ENCODE peak calls at places on chromosomes 12 and 14, in ten cellular contexts. L is GM12864, Z is NCI-H1436, M is endothelial cell of umbilical vein, R is NCI-H2081, B is AG10803, V is NCI-H774, U is transverse colon, P is tibial artery, A is cardiac septum. G is an unnamed sample.

GRCh38 chr14:77003960-77004710 is 24.4 kb downstream of the IRF2BPL start:
- DNase-seq in L (no peak), Z (no peak), M (no peak), R (no peak), B (no peak), V (no peak), U (no peak), P (no peak), A (no peak), G (no peak)

GRCh38 chr14:102292446-102292845 is 12.5 kb downstream of the MOK start:
- DNase-seq in L (no peak), Z (no peak), M (no peak), R (no peak), B (no peak), V (no peak), U (no peak), P (no peak), A (no peak), G (no peak)

GRCh38 chr14:105138021-105138541 is 30.5 kb downstream of the JAG2 start:
- DNase-seq in L (no peak), Z (no peak), M (no peak), R (no peak), B (no peak), V (no peak), U (no peak), P (peak), A (no peak), G (peak)

GRCh38 chr12:52655720-52656124 is 3.7 kb upstream of the KRT2 start:
- DNase-seq in L (no peak), Z (no peak), M (no peak), R (no peak), B (no peak), V (no peak), U (no peak), P (no peak), A (no peak), G (no peak)

GRCh38 chr14:34496679-34497513 is 34.9 kb upstream of the SPTSSA start:
- DNase-seq in L (no peak), Z (no peak), M (peak), R (no peak), B (peak), V (no peak), U (peak), P (peak), A (peak), G (no peak)

GRCh38 chr14:52730708-52731111 is 744 bp downstream of the STYX start:
- DNase-seq in L (no peak), Z (no peak), M (peak), R (no peak), B (peak), V (no peak), U (no peak), P (no peak), A (no peak), G (no peak)

GRCh38 chr14:65167072-65167645 is 64.8 kb upstream of the MAX start:
- DNase-seq in L (no peak), Z (no peak), M (no peak), R (no peak), B (no peak), V (no peak), U (no peak), P (no peak), A (no peak), G (no peak)

GRCh38 chr14:74302160-74302628 is 540 bp downstream of the ABCD4 start:
- DNase-seq in L (peak), Z (peak), M (peak), R (peak), B (peak), V (no peak), U (no peak), P (no peak), A (no peak), G (no peak)

GRCh38 chr14:91415794-91416743 is 1.6 kb downstream of the CCDC88C start:
- DNase-seq in L (peak), Z (peak), M (peak), R (peak), B (no peak), V (no peak), U (peak), P (no peak), A (no peak), G (no peak)

GRCh38 chr12:29838768-29839167 is 55.0 kb upstream of the TMTC1 start:
- DNase-seq in L (no peak), Z (no peak), M (no peak), R (no peak), B (no peak), V (no peak), U (no peak), P (no peak), A (no peak), G (no peak)

GRCh38 chr12:91630118-91630517 is 447.5 kb upstream of the DCN start:
- DNase-seq in L (no peak), Z (no peak), M (no peak), R (no peak), B (no peak), V (no peak), U (no peak), P (no peak), A (no peak), G (no peak)

GRCh38 chr12:122021822-122022392 is at the start of gene BCL7A:
- DNase-seq in L (no peak), Z (peak), M (peak), R (peak), B (peak), V (peak), U (peak), P (peak), A (no peak), G (peak)

GRCh38 chr14:29805415-29806123 is 122.1 kb downstream of the PRKD1 start:
- DNase-seq in L (no peak), Z (peak), M (peak), R (peak), B (peak), V (peak), U (peak), P (peak), A (no peak), G (peak)

GRCh38 chr12:2998789-2999264 is 39.6 kb downstream of the TEAD4 start:
- DNase-seq in L (no peak), Z (no peak), M (no peak), R (no peak), B (peak), V (no peak), U (no peak), P (peak), A (peak), G (no peak)

GRCh38 chr12:6766651-6767300 is 613 bp downstream of the PTMS start:
- DNase-seq in L (no peak), Z (peak), M (peak), R (peak), B (peak), V (peak), U (peak), P (peak), A (peak), G (peak)

GRCh38 chr12:63844391-63845341 is at the start of gene SRGAP1:
- DNase-seq in L (no peak), Z (peak), M (peak), R (peak), B (peak), V (peak), U (peak), P (peak), A (peak), G (no peak)

GRCh38 chr12:94754653-94755052 is 104.3 kb upstream of the TMCC3 start:
- DNase-seq in L (no peak), Z (no peak), M (no peak), R (no peak), B (no peak), V (no peak), U (no peak), P (no peak), A (no peak), G (no peak)

GRCh38 chr14:103881927-103882281 is 34.5 kb upstream of the PPP1R13B start:
- DNase-seq in L (no peak), Z (no peak), M (no peak), R (no peak), B (no peak), V (no peak), U (no peak), P (no peak), A (no peak), G (no peak)

GRCh38 chr14:34325493-34325892 is 136.5 kb downstream of the SPTSSA start:
- DNase-seq in L (no peak), Z (no peak), M (no peak), R (no peak), B (no peak), V (no peak), U (no peak), P (no peak), A (no peak), G (no peak)

GRCh38 chr14:55107766-55108554 is 21.1 kb upstream of the LGALS3 start:
- DNase-seq in L (no peak), Z (no peak), M (peak), R (no peak), B (peak), V (no peak), U (peak), P (peak), A (peak), G (peak)

GRCh38 chr12:85369365-85370154 is 89.5 kb downstream of the ALX1 start:
- DNase-seq in L (no peak), Z (no peak), M (no peak), R (peak), B (no peak), V (no peak), U (no peak), P (no peak), A (no peak), G (no peak)

GRCh38 chr12:52120951-52121847 is 41.7 kb downstream of the SMIM41 start:
- DNase-seq in L (no peak), Z (no peak), M (no peak), R (no peak), B (no peak), V (no peak), U (no peak), P (no peak), A (no peak), G (no peak)

GRCh38 chr14:103630364-103631108 is 1.5 kb downstream of the KLC1 start:
- DNase-seq in L (no peak), Z (no peak), M (peak), R (no peak), B (no peak), V (no peak), U (no peak), P (no peak), A (no peak), G (no peak)

GRCh38 chr14:21308132-21308478 is 28.2 kb downstream of the RPGRIP1 start:
- DNase-seq in L (no peak), Z (no peak), M (no peak), R (peak), B (no peak), V (peak), U (no peak), P (no peak), A (no peak), G (no peak)

GRCh38 chr14:21704340-21704737 is 30.7 kb upstream of the OR4E1 start:
- DNase-seq in L (no peak), Z (no peak), M (no peak), R (no peak), B (no peak), V (no peak), U (no peak), P (no peak), A (no peak), G (no peak)

GRCh38 chr12:52149182-52149641 is 42.6 kb downstream of the KRT80 start:
- DNase-seq in L (no peak), Z (no peak), M (no peak), R (no peak), B (no peak), V (no peak), U (peak), P (no peak), A (no peak), G (no peak)

GRCh38 chr14:99540196-99541032 is 59.2 kb downstream of the CCNK start:
- DNase-seq in L (no peak), Z (no peak), M (no peak), R (no peak), B (no peak), V (no peak), U (no peak), P (no peak), A (no peak), G (no peak)

GRCh38 chr14:104134061-104134965 is 4.1 kb upstream of the KIF26A start:
- DNase-seq in L (no peak), Z (no peak), M (no peak), R (peak), B (no peak), V (no peak), U (no peak), P (peak), A (no peak), G (no peak)

GRCh38 chr14:101179691-101180211 is 276.2 kb upstream of the RTL1 start:
- DNase-seq in L (no peak), Z (no peak), M (no peak), R (no peak), B (no peak), V (no peak), U (no peak), P (no peak), A (peak), G (no peak)

GRCh38 chr12:129520736-129521135 is 383.1 kb downstream of the TMEM132D start:
- DNase-seq in L (no peak), Z (no peak), M (no peak), R (no peak), B (no peak), V (no peak), U (no peak), P (no peak), A (no peak), G (no peak)

GRCh38 chr12:77402726-77403125 is 337.4 kb upstream of the E2F7 start:
- DNase-seq in L (no peak), Z (no peak), M (peak), R (peak), B (peak), V (peak), U (no peak), P (no peak), A (no peak), G (no peak)